ENCODE peak calls at places on chromosomes 12 and 14, in six cellular contexts. One of them, this sample, is unnamed.

GRCh38 chr14:104091061-104091926 is 5.8 kb downstream of the ASPG start:
- DNase-seq in IMR-90: no peak
- DNase-seq in neuronal stem cell: no peak
- DNase-seq in mesenchymal stem cell: no peak
- DNase-seq in H1: peak
- DNase-seq in trophoblast cell: no peak
- DNase-seq in this sample: no peak

GRCh38 chr12:52539024-52539820 is 13.7 kb downstream of the KRT71 start:
- DNase-seq in mesenchymal stem cell: peak
- DNase-seq in neuronal stem cell: no peak
- DNase-seq in trophoblast cell: no peak
- DNase-seq in H1: no peak
- DNase-seq in IMR-90: peak
- DNase-seq in this sample: no peak

GRCh38 chr12:124617615-124618014 is 50.2 kb upstream of the NCOR2 start:
- DNase-seq in IMR-90: no peak
- DNase-seq in trophoblast cell: no peak
- DNase-seq in neuronal stem cell: no peak
- DNase-seq in mesenchymal stem cell: no peak
- DNase-seq in H1: no peak
- DNase-seq in this sample: no peak

GRCh38 chr12:123013185-123014095 is 33.0 kb downstream of the ARL6IP4 start:
- DNase-seq in H1: no peak
- DNase-seq in IMR-90: no peak
- DNase-seq in trophoblast cell: peak
- DNase-seq in mesenchymal stem cell: no peak
- DNase-seq in neuronal stem cell: no peak
- DNase-seq in this sample: no peak

GRCh38 chr12:62640910-62641448 is 174.4 kb downstream of the MON2 start:
- DNase-seq in neuronal stem cell: no peak
- DNase-seq in mesenchymal stem cell: peak
- DNase-seq in IMR-90: peak
- DNase-seq in trophoblast cell: peak
- DNase-seq in H1: no peak
- DNase-seq in this sample: no peak

GRCh38 chr12:95385646-95386045 is 88.3 kb upstream of the METAP2 start:
- DNase-seq in H1: no peak
- DNase-seq in trophoblast cell: no peak
- DNase-seq in mesenchymal stem cell: no peak
- DNase-seq in neuronal stem cell: no peak
- DNase-seq in IMR-90: peak
- DNase-seq in this sample: no peak

GRCh38 chr14:96274122-96274910 is 18.3 kb downstream of the BDKRB1 start:
- DNase-seq in trophoblast cell: peak
- DNase-seq in H1: peak
- DNase-seq in neuronal stem cell: no peak
- DNase-seq in mesenchymal stem cell: peak
- DNase-seq in IMR-90: peak
- DNase-seq in this sample: no peak

GRCh38 chr14:75418779-75419768 is 8.7 kb upstream of the JDP2 start:
- DNase-seq in H1: peak
- DNase-seq in IMR-90: no peak
- DNase-seq in neuronal stem cell: peak
- DNase-seq in mesenchymal stem cell: no peak
- DNase-seq in trophoblast cell: peak
- DNase-seq in this sample: peak

GRCh38 chr14:54570047-54570446 is 3.1 kb downstream of the SAMD4A start:
- DNase-seq in neuronal stem cell: no peak
- DNase-seq in trophoblast cell: no peak
- DNase-seq in H1: no peak
- DNase-seq in mesenchymal stem cell: peak
- DNase-seq in IMR-90: no peak
- DNase-seq in this sample: no peak

DNA sequence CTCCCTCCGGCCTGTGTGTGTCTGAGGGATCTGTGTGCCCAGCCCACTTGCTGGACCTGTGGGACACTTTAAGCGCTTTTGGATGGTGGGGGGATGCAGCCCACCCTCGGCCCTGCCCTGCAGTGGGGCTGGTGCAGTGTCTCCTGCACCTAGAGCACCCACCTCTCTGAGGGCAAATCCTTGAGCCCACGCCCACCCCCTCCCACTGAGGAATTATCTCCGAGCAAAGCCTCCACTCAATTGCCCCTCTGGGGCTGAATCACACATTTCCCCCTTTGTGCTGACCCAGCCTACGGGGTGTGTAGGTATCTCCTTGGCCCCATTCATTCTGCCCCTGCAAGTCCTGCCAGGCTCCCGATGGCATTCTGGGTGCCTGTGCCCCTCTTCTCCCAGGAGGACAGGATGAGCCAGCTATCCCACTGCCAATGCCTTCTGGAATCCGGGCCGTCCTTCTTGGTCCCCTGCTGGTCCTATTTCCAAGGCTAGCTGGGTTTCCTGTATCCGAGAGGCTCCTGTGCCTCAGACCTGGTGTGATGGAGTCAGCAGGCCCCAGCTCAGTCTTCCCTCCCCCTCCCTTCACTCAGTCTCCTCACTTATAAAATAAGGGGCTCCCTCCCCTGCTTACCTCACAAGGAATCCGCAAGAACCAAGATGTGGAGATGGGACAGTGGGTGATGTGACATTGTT is 48.9 kb downstream of the ERH start:
- DNase-seq in neuronal stem cell: no peak
- DNase-seq in trophoblast cell: no peak
- DNase-seq in IMR-90: no peak
- DNase-seq in mesenchymal stem cell: no peak
- DNase-seq in H1: no peak
- DNase-seq in this sample: no peak
- H3K14ac ChIP-seq in neuronal stem cell: peak
- H3K14ac ChIP-seq in trophoblast cell: no peak
- H3K14ac ChIP-seq in IMR-90: no peak
- H3K14ac ChIP-seq in mesenchymal stem cell: no peak
- H3K14ac ChIP-seq in H1: no peak
- H3K14ac ChIP-seq in this sample: no peak

DNA sequence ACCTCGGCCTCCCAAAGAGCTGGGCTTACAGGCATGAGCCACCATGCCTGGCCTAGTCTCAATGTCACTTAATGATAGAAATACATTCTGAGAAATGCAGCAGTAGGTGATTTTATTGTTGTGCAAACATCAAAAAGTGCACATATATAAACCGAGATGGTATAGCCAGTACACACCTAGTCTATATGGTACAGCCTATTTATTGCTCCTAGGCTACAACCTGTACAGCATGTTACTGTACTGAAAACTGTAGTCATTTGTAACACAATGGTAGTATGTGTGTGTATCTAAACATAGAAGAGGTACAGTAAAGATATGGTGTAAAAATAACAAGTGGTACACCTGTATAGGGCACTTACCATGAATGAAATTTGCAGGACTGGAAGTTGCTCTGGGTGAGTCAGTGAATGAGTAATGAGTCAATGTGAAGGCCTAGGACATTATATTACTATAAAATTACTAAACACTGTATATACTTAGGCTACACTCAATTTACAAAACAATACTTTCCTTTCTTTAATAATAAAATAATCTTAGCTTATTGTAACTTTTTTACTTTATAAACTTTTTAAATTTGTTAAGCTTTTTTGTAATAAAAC is 166.7 kb upstream of the SYT1 start:
- DNase-seq in mesenchymal stem cell: no peak
- DNase-seq in IMR-90: peak
- DNase-seq in neuronal stem cell: no peak
- DNase-seq in trophoblast cell: peak
- DNase-seq in H1: no peak
- DNase-seq in this sample: no peak
- H3K14ac ChIP-seq in mesenchymal stem cell: no peak
- H3K14ac ChIP-seq in IMR-90: no peak
- H3K14ac ChIP-seq in neuronal stem cell: no peak
- H3K14ac ChIP-seq in trophoblast cell: no peak
- H3K14ac ChIP-seq in H1: no peak
- H3K14ac ChIP-seq in this sample: no peak

GRCh38 chr12:7008864-7009263 is 9.4 kb downstream of the LPCAT3 start:
- DNase-seq in H1: no peak
- DNase-seq in trophoblast cell: no peak
- DNase-seq in neuronal stem cell: no peak
- DNase-seq in mesenchymal stem cell: peak
- DNase-seq in IMR-90: no peak
- DNase-seq in this sample: no peak
- H3K14ac ChIP-seq in H1: no peak
- H3K14ac ChIP-seq in trophoblast cell: no peak
- H3K14ac ChIP-seq in neuronal stem cell: no peak
- H3K14ac ChIP-seq in mesenchymal stem cell: no peak
- H3K14ac ChIP-seq in IMR-90: no peak
- H3K14ac ChIP-seq in this sample: no peak

GRCh38 chr12:59404109-59404650 is 191.6 kb upstream of the SLC16A7 start:
- DNase-seq in H1: no peak
- DNase-seq in mesenchymal stem cell: no peak
- DNase-seq in trophoblast cell: no peak
- DNase-seq in neuronal stem cell: no peak
- DNase-seq in IMR-90: no peak
- DNase-seq in this sample: no peak

GRCh38 chr12:59408431-59408830 is 187.4 kb upstream of the SLC16A7 start:
- DNase-seq in H1: no peak
- DNase-seq in mesenchymal stem cell: peak
- DNase-seq in neuronal stem cell: no peak
- DNase-seq in trophoblast cell: no peak
- DNase-seq in IMR-90: peak
- DNase-seq in this sample: no peak

GRCh38 chr12:59403259-59403932 is 192.4 kb upstream of the SLC16A7 start:
- DNase-seq in IMR-90: peak
- DNase-seq in trophoblast cell: peak
- DNase-seq in H1: no peak
- DNase-seq in mesenchymal stem cell: peak
- DNase-seq in neuronal stem cell: peak
- DNase-seq in this sample: peak

GRCh38 chr12:59407799-59408198 is 188.0 kb upstream of the SLC16A7 start:
- DNase-seq in H1: no peak
- DNase-seq in IMR-90: no peak
- DNase-seq in mesenchymal stem cell: no peak
- DNase-seq in trophoblast cell: no peak
- DNase-seq in neuronal stem cell: no peak
- DNase-seq in this sample: no peak

GRCh38 chr12:59405992-59406391 is 189.8 kb upstream of the SLC16A7 start:
- DNase-seq in H1: no peak
- DNase-seq in neuronal stem cell: no peak
- DNase-seq in mesenchymal stem cell: no peak
- DNase-seq in trophoblast cell: no peak
- DNase-seq in IMR-90: no peak
- DNase-seq in this sample: no peak
- H3K14ac ChIP-seq in H1: no peak
- H3K14ac ChIP-seq in neuronal stem cell: no peak
- H3K14ac ChIP-seq in mesenchymal stem cell: no peak
- H3K14ac ChIP-seq in trophoblast cell: no peak
- H3K14ac ChIP-seq in IMR-90: no peak
- H3K14ac ChIP-seq in this sample: no peak

GRCh38 chr14:35268946-35269345 is 23.2 kb upstream of the PSMA6 start:
- DNase-seq in neuronal stem cell: no peak
- DNase-seq in mesenchymal stem cell: no peak
- DNase-seq in IMR-90: no peak
- DNase-seq in trophoblast cell: no peak
- DNase-seq in H1: no peak
- DNase-seq in this sample: no peak
- H3K14ac ChIP-seq in neuronal stem cell: no peak
- H3K14ac ChIP-seq in mesenchymal stem cell: no peak
- H3K14ac ChIP-seq in IMR-90: no peak
- H3K14ac ChIP-seq in trophoblast cell: no peak
- H3K14ac ChIP-seq in H1: no peak
- H3K14ac ChIP-seq in this sample: no peak

GRCh38 chr12:99596762-99597161 is 50.8 kb upstream of the GARIN6 start:
- DNase-seq in trophoblast cell: no peak
- DNase-seq in H1: no peak
- DNase-seq in IMR-90: no peak
- DNase-seq in neuronal stem cell: no peak
- DNase-seq in mesenchymal stem cell: no peak
- DNase-seq in this sample: no peak

GRCh38 chr12:99598785-99599184 is 48.8 kb upstream of the GARIN6 start:
- DNase-seq in IMR-90: no peak
- DNase-seq in H1: no peak
- DNase-seq in neuronal stem cell: no peak
- DNase-seq in trophoblast cell: no peak
- DNase-seq in mesenchymal stem cell: no peak
- DNase-seq in this sample: no peak

GRCh38 chr12:99600388-99600787 is 47.2 kb upstream of the GARIN6 start:
- DNase-seq in mesenchymal stem cell: no peak
- DNase-seq in H1: no peak
- DNase-seq in neuronal stem cell: no peak
- DNase-seq in trophoblast cell: no peak
- DNase-seq in IMR-90: no peak
- DNase-seq in this sample: no peak
- H3K14ac ChIP-seq in mesenchymal stem cell: no peak
- H3K14ac ChIP-seq in H1: no peak
- H3K14ac ChIP-seq in neuronal stem cell: no peak
- H3K14ac ChIP-seq in trophoblast cell: no peak
- H3K14ac ChIP-seq in IMR-90: no peak
- H3K14ac ChIP-seq in this sample: no peak

GRCh38 chr12:18797604-18798003 is 59.7 kb downstream of the CAPZA3 start:
- DNase-seq in H1: no peak
- DNase-seq in trophoblast cell: peak
- DNase-seq in neuronal stem cell: no peak
- DNase-seq in IMR-90: no peak
- DNase-seq in mesenchymal stem cell: no peak
- DNase-seq in this sample: no peak
- H3K14ac ChIP-seq in H1: no peak
- H3K14ac ChIP-seq in trophoblast cell: no peak
- H3K14ac ChIP-seq in neuronal stem cell: no peak
- H3K14ac ChIP-seq in IMR-90: no peak
- H3K14ac ChIP-seq in mesenchymal stem cell: no peak
- H3K14ac ChIP-seq in this sample: no peak